ENCODE peak calls at places on chromosomes 6 and 20, in six cellular contexts. D, M, S, C, Q and G are unnamed samples.

GRCh38 chr6:47103931-47104330 is 61.8 kb upstream of the ADGRF1 start:
- DNase-seq in D (no peak), M (peak; percentile 42), S (no peak), C (peak; percentile 76), Q (no peak), G (peak; percentile 12)

GRCh38 chr6:168880271-168880670 is 373.4 kb downstream of the THBS2 start:
- DNase-seq in D (no peak), M (no peak), S (no peak), C (no peak), Q (no peak), G (no peak)

GRCh38 chr6:53290547-53291510 is 57.9 kb downstream of the ELOVL5 start:
- DNase-seq in D (no peak), M (no peak), S (no peak), C (no peak), Q (no peak), G (no peak)

GRCh38 chr6:3906191-3907019 is 57.2 kb downstream of the FAM50B start:
- DNase-seq in D (peak; percentile 57), M (no peak), S (no peak), C (no peak), Q (no peak), G (no peak)

GRCh38 chr6:117463762-117464665 is 18.5 kb upstream of the DCBLD1 start:
- DNase-seq in D (no peak), M (peak; percentile 73), S (no peak), C (peak; percentile 75), Q (no peak), G (no peak)

GRCh38 chr6:132464538-132465256 is 48.2 kb downstream of the STX7 start:
- DNase-seq in D (no peak), M (peak; percentile 37), S (no peak), C (no peak), Q (no peak), G (no peak)

GRCh38 chr20:61558726-61559125 is 306.7 kb downstream of the CDH4 start:
- DNase-seq in D (peak; percentile 31), M (no peak), S (no peak), C (no peak), Q (no peak), G (no peak)

GRCh38 chr6:159642995-159643394 is 50.0 kb downstream of the SOD2 start:
- DNase-seq in D (no peak), M (no peak), S (no peak), C (no peak), Q (no peak), G (no peak)

GRCh38 chr20:21862224-21862927 is 156.9 kb downstream of the PAX1 start:
- DNase-seq in D (peak; percentile 45), M (no peak), S (no peak), C (no peak), Q (no peak), G (no peak)

GRCh38 chr6:133705071-133705470 is 183.8 kb upstream of the TCF21 start:
- DNase-seq in D (no peak), M (peak; percentile 27), S (no peak), C (peak; percentile 18), Q (no peak), G (no peak)

GRCh38 chr20:62805365-62805710 is 703 bp downstream of the OGFR start:
- DNase-seq in D (peak; percentile 74), M (peak; percentile 20), S (no peak), C (no peak), Q (no peak), G (no peak)

GRCh38 chr6:77025824-77026223 is 437.5 kb downstream of the HTR1B start:
- DNase-seq in D (no peak), M (no peak), S (no peak), C (no peak), Q (no peak), G (no peak)

GRCh38 chr6:25960689-25961088 is 1.9 kb upstream of the TRIM38 start:
- DNase-seq in D (no peak), M (no peak), S (no peak), C (no peak), Q (no peak), G (no peak)

DNA sequence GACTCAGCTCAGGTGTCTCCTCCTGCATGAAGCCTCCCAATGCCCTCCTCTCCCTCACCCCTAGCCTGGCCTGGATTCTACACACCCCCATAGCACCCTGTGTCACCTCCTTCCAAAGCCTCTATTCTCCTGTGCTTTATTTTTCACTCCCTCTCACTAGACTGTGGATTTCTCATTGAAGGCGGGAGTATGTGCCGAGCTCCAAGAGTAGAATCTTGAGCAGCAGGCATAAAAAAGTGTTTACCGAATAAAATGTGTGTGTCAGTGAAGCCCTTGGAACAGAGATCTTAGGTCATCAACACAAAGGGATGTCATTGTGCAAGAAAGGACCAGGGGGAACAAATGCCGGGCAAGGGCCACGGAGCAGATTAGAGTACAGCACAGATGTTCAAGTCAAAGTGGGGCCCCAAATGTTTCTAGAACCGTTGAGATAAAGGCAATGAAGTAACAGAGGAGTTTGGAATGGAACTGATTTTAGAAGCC is 106.1 kb upstream of the TMEM170B start:
- DNase-seq in D (no peak), M (no peak), S (no peak), C (no peak), Q (no peak), G (peak; percentile 52)
- H3K4me1 ChIP-seq in D (peaks cover 17% of the 10 kb centered on the region), M (peaks cover 76% of the 10 kb centered on the region), S (no peaks in the 10 kb centered on the region), C (peaks cover 33% of the 10 kb centered on the region), Q (peaks cover 9% of the 10 kb centered on the region), G (no peaks in the 10 kb centered on the region)

GRCh38 chr6:27213544-27214125 is 33.9 kb upstream of the PRSS16 start:
- DNase-seq in D (peak; percentile 70), M (no peak), S (no peak), C (peak; percentile 40), Q (no peak), G (no peak)
- H3K4me3 ChIP-seq in D (peak overlapping the region; percentile 68), M (no peak overlapping the region), S (no peak overlapping the region), C (peak overlapping the region; percentile 58), Q (no peak overlapping the region), G (no peak overlapping the region)

GRCh38 chr6:125192610-125192930 is 39.0 kb downstream of the TPD52L1 start:
- DNase-seq in D (no peak), M (no peak), S (no peak), C (no peak), Q (no peak), G (no peak)
- TF ChIP-seq CTCF in D (no peak), M (peak; percentile 29), S (no peak), C (no peak), Q (no peak), G (no peak)

GRCh38 chr20:3392756-3393155 is 14.7 kb downstream of the DNAAF9 start:
- DNase-seq in D (no peak), M (no peak), S (no peak), C (no peak), Q (no peak), G (no peak)

GRCh38 chr20:3396492-3396891 is 11.0 kb downstream of the DNAAF9 start:
- DNase-seq in D (no peak), M (no peak), S (no peak), C (no peak), Q (no peak), G (no peak)

GRCh38 chr20:3390759-3391500 is 16.5 kb downstream of the DNAAF9 start:
- DNase-seq in D (no peak), M (no peak), S (no peak), C (no peak), Q (no peak), G (no peak)
- H3K4me1 ChIP-seq in D (no peaks in the 10 kb centered on the region), M (no peaks in the 10 kb centered on the region), S (no peaks in the 10 kb centered on the region), C (peaks cover 5% of the 10 kb centered on the region), Q (no peaks in the 10 kb centered on the region), G (no peaks in the 10 kb centered on the region)

GRCh38 chr20:44089987-44090674 is 96.9 kb downstream of the JPH2 start:
- DNase-seq in D (no peak), M (peak; percentile 44), S (no peak), C (peak; percentile 89), Q (no peak), G (no peak)
- H3K4me3 ChIP-seq in D (no peak overlapping the region), M (no peak overlapping the region), S (no peak overlapping the region), C (no peak overlapping the region), Q (no peak overlapping the region), G (no peak overlapping the region)

DNA sequence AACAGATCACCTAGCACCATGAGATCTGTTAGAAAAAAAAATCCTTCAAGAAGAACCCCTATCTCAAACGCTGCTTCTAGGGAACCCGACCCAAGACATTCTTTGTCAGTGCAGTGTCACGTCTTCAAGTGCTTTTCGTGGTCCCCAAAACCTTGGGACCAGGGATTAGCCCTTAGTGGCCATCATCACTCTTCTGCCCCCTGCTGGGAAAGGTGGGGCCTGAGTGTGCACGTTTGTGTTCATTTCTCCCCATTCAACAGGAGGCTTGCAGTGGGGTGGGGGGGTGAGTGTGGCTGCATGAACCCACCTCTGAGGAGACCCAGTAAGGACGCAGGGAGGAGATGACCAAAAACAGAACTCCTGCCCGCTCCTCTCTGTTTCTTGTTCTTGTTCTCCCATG is 218.2 kb upstream of the RNF24 start:
- DNase-seq in D (no peak), M (no peak), S (no peak), C (no peak), Q (no peak), G (no peak)
- TF ChIP-seq CTCF in D (peak; percentile 9), M (peak; percentile 49), S (no peak), C (peak; percentile 26), Q (no peak), G (no peak)